ENCODE peak calls at places on chromosomes 4 and X, in seven cellular contexts. G is uterus; I is K562; M is DND-41; E is spleen; T is CD8-positive, alpha-beta memory T cell; W is psoas muscle. N is an unnamed sample. For H3K4me1, the result is how much of the 10 kb centered on the place peaks cover.

GRCh38 chr4:74768857-74769525 is 25.3 kb downstream of the BTC start:
- DNase-seq in G (no peak), I (no peak), M (no peak), E (no peak), T (no peak), W (no peak), N (no peak)

GRCh38 chrX:47587906-47588735 is 5.9 kb downstream of the TIMP1 start:
- DNase-seq in G (no peak), I (no peak), M (no peak), E (no peak), T (no peak), W (no peak), N (no peak)

GRCh38 chrX:51851507-51852085 is 41.8 kb upstream of the MAGED1 start:
- DNase-seq in G (no peak), I (no peak), M (no peak), E (no peak), T (no peak), W (no peak), N (no peak)

GRCh38 chrX:110561036-110561435 is 202.4 kb downstream of the RTL9 start:
- DNase-seq in G (no peak), I (no peak), M (no peak), E (no peak), T (no peak), W (no peak), N (no peak)

GRCh38 chr4:26838055-26838842 is 22.4 kb upstream of the STIM2 start:
- DNase-seq in G (no peak), I (no peak), M (no peak), E (no peak), T (no peak), W (no peak), N (no peak)

GRCh38 chr4:57866468-57867173 is 756.4 kb upstream of the IGFBP7 start:
- DNase-seq in G (no peak), I (no peak), M (no peak), E (no peak), T (no peak), W (no peak), N (no peak)

GRCh38 chr4:181330654-181331595 is 912.3 kb upstream of the TENM3 start:
- DNase-seq in G (no peak), I (no peak), M (no peak), E (no peak), T (no peak), W (no peak), N (no peak)

GRCh38 chr4:39609454-39609911 is 29.2 kb downstream of the SMIM14 start:
- DNase-seq in G (no peak), I (no peak), M (no peak), E (no peak), T (no peak), W (no peak), N (no peak)

GRCh38 chrX:1035206-1035605 is 177.2 kb downstream of the CRLF2 start:
- DNase-seq in G (no peak), I (no peak), M (no peak), E (peak), T (no peak), W (no peak), N (no peak)

GRCh38 chrX:148588649-148589310 is 88.4 kb downstream of the AFF2 start:
- DNase-seq in G (no peak), I (no peak), M (no peak), E (no peak), T (no peak), W (no peak), N (no peak)

GRCh38 chr4:137156054-137156453 is 376.2 kb downstream of the PCDH18 start:
- DNase-seq in G (no peak), I (no peak), M (no peak), E (no peak), T (no peak), W (no peak), N (no peak)

GRCh38 chr4:181966084-181966483 is 277.1 kb upstream of the TENM3 start:
- DNase-seq in G (no peak), I (no peak), M (no peak), E (no peak), T (no peak), W (no peak), N (no peak)

GRCh38 chr4:7861440-7861881 is 78.2 kb downstream of the AFAP1 start:
- DNase-seq in G (no peak), I (no peak), M (no peak), E (no peak), T (no peak), W (no peak), N (no peak)

GRCh38 chr4:88999392-88999791 is 57.6 kb downstream of the FAM13A start:
- DNase-seq in G (no peak), I (no peak), M (no peak), E (no peak), T (no peak), W (no peak), N (no peak)

GRCh38 chr4:42906906-42907774 is 14.6 kb downstream of the GRXCR1 start:
- DNase-seq in G (no peak), I (no peak), M (no peak), E (no peak), T (no peak), W (no peak), N (no peak)

GRCh38 chr4:134628074-134628473 is 426.5 kb upstream of the PABPC4L start:
- DNase-seq in G (no peak), I (no peak), M (no peak), E (no peak), T (no peak), W (no peak), N (no peak)

GRCh38 chrX:40908026-40908425 is 172.7 kb upstream of the MED14 start:
- DNase-seq in G (no peak), I (no peak), M (no peak), E (no peak), T (no peak), W (no peak), N (no peak)

GRCh38 chr4:139977838-139978604 is 176.0 kb downstream of the MAML3 start:
- DNase-seq in G (no peak), I (no peak), M (no peak), E (no peak), T (no peak), W (no peak), N (no peak)

GRCh38 chr4:139978692-139979091 is 175.3 kb downstream of the MAML3 start:
- DNase-seq in G (no peak), I (no peak), M (peak), E (peak), T (no peak), W (no peak), N (no peak)

GRCh38 chr4:139973015-139973414 is 181.0 kb downstream of the MAML3 start:
- DNase-seq in G (no peak), I (no peak), M (no peak), E (no peak), T (no peak), W (no peak), N (no peak)

GRCh38 chr4:139973611-139974010 is 180.4 kb downstream of the MAML3 start:
- DNase-seq in G (no peak), I (no peak), M (no peak), E (no peak), T (no peak), W (no peak), N (no peak)

DNA sequence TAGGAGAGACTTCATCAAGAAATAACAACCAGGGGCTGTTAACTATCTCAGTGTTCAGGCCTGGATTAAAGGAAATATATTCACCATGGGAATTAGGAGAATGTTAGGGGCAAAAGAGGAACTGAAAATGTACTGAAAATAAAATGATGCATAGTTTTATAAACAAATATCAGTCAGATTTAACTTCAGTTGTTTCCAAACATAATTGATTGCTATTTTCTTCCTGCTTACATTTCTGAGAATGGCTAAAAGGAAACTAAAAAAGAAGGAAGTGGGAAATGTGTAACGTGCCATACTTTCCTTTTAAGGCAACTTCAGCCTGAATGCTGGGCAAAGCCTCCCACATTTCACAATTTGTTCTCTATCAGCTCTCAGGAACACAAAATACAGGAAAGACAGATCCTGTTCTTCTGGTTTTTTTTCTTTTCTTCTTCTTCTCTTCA is 178.1 kb downstream of the MAML3 start:
- DNase-seq in G (peak), I (no peak), M (no peak), E (no peak), T (no peak), W (no peak), N (no peak)
- H3K27ac ChIP-seq in G (peak), I (no peak), M (no peak), E (peak), T (no peak), W (peak), N (peak)

GRCh38 chr4:54228064-54228527 is 997 bp upstream of the PDGFRA start:
- DNase-seq in G (peak), I (peak), M (no peak), E (peak), T (no peak), W (peak), N (peak)

GRCh38 chr4:54231419-54232150 is 2.5 kb downstream of the PDGFRA start:
- DNase-seq in G (peak), I (no peak), M (no peak), E (no peak), T (no peak), W (peak), N (peak)

GRCh38 chr4:54230479-54231418 is 1.7 kb downstream of the PDGFRA start:
- DNase-seq in G (peak), I (no peak), M (no peak), E (no peak), T (no peak), W (peak), N (peak)

GRCh38 chr4:54228563-54229501 is at the start of gene PDGFRA:
- DNase-seq in G (peak), I (no peak), M (no peak), E (no peak), T (no peak), W (peak), N (no peak)

DNA sequence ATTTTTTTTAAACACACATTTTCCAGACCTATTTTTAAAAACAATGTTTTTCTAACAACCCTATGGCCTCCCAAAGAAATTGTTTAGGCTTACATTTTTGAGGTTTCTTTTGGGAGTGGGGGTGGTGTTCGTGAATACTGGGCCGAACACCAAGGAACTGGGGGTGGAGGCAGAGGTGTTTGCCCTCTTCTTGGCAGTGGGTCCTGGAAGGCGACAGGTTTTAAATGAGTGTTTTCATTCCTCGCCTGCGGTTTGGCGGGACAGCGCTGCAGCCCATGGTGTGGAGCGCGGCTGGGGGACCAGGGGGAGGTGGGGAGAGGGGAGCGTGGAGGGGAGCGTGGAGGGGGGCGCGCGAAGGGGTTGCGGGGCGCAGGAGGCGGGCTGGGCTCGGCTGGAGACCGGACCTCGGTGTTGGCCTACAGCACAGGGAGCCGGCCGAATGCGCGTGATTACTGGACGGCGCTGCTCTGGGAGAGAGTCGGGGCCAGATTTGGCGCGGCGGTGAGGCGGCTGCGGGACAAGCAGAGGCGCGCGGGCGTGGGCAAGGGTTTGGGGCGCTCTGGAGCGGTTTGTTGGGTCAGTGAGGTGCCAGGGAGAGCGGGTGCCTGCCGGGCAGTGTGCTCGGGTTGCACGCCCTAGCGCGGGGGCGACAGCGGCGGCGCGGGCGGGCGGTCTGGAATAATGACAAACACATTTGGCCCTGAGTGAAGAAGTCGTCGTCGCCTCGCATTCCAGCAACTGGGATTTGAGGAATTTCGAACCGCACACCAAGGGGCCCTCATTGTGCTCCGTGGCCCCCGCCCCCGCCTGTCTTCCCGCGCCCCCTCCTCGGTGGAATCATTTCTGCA is 762 bp downstream of the PDGFRA start:
- DNase-seq in G (no peak), I (no peak), M (no peak), E (no peak), T (no peak), W (peak), N (peak)
- H3K4me1 ChIP-seq in G (under half), I (under half), M (under half), E (half or more), T (under half), W (under half), N (under half)

GRCh38 chrX:30913556-30913955 is 24.5 kb upstream of the TAB3 start:
- DNase-seq in G (no peak), I (no peak), M (no peak), E (no peak), T (no peak), W (no peak), N (no peak)

GRCh38 chrX:30920271-30920670 is 31.2 kb upstream of the TAB3 start:
- DNase-seq in G (no peak), I (no peak), M (no peak), E (no peak), T (no peak), W (no peak), N (no peak)

GRCh38 chrX:30918480-30918879 is 29.4 kb upstream of the TAB3 start:
- DNase-seq in G (no peak), I (no peak), M (no peak), E (no peak), T (no peak), W (no peak), N (no peak)
- H3K27ac ChIP-seq in G (no peak), I (no peak), M (no peak), E (no peak), T (no peak), W (no peak), N (no peak)

GRCh38 chr4:1623390-1623789 is 60.7 kb downstream of the FAM53A start:
- DNase-seq in G (no peak), I (no peak), M (no peak), E (peak), T (no peak), W (no peak), N (no peak)
- H3K4me1 ChIP-seq in G (under half), I (under half), M (under half), E (under half), T (under half), W (under half), N (under half)

DNA sequence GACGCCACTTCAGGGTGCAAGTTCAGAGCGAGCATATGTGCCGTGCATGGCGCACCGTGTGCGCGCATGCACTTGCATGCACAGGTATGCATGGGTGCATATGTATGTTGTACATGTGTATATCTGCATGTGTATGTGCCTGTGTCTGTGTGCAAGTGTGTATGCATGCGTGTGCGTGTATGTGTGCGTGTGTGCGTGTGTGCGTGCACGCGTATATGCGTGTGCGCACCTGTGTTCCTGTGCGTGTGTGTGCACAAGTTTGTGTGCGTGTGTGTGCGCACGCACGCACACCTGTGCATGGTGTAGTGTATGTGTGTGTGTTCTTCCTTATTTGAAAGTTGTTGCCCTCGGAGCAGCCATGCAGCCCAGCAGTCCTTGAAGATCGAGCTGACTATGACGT is 76.8 kb downstream of the GPR143 start:
- DNase-seq in G (no peak), I (no peak), M (no peak), E (no peak), T (no peak), W (no peak), N (no peak)
- H3K27ac ChIP-seq in G (no peak), I (no peak), M (no peak), E (no peak), T (no peak), W (no peak), N (no peak)

GRCh38 chrX:153477901-153478300 is 7.5 kb upstream of the HAUS7 start:
- DNase-seq in G (peak), I (no peak), M (no peak), E (no peak), T (no peak), W (no peak), N (no peak)
- H3K4me1 ChIP-seq in G (under half), I (half or more), M (under half), E (under half), T (under half), W (under half), N (under half)

DNA sequence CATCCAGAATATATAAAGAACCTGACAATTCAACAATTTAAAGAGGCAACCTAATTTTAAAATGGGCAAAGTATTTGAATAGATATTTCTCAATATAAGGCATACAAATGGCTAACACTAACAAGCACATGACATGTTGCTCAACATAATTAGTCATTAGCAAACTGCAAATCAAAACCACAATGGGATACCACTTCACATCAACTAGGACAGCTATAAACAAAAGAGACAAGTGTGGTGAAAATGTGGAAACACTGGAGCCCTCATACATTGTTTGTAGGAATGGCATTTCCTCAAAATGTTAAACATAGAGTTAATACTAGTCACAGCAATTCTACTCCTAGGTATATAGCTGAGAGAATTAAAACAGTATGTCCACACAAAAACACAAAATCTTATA is 96.7 kb downstream of the CORIN start:
- DNase-seq in G (no peak), I (no peak), M (no peak), E (no peak), T (no peak), W (no peak), N (no peak)
- H3K27ac ChIP-seq in G (no peak), I (no peak), M (no peak), E (no peak), T (no peak), W (no peak), N (no peak)

DNA sequence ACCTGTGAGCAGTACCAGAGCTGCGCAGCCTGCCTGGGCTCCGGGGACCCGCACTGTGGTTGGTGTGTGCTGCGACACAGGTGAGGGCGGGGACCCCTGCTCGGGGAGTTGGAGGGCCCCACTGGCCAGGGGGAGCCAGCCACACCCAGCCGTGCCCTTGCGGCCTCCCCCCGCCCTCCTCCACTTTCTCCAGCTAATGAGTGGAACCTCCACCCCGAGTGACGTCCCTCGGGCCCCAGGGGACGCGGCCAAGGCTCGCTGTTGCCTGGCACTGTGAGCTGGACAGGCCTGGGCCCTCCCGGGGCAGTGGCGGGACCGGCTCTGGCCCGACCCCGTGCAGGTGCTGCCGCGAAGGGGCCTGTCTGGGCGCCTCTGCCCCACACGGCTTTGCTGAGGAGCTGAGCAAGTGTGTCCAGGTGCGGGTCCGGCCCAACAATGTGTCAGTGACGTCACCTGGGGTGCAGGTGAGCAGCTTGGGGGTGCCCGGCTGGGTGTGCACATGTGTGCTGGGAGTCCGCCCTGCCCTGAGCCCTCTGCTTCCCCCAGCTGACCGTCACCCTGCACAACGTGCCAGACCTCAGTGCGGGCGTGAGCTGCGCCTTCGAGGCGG is 5.6 kb downstream of the PLXNA3 start:
- DNase-seq in G (no peak), I (no peak), M (no peak), E (no peak), T (no peak), W (no peak), N (no peak)
- H3K4me1 ChIP-seq in G (under half), I (under half), M (under half), E (under half), T (under half), W (under half), N (under half)

DNA sequence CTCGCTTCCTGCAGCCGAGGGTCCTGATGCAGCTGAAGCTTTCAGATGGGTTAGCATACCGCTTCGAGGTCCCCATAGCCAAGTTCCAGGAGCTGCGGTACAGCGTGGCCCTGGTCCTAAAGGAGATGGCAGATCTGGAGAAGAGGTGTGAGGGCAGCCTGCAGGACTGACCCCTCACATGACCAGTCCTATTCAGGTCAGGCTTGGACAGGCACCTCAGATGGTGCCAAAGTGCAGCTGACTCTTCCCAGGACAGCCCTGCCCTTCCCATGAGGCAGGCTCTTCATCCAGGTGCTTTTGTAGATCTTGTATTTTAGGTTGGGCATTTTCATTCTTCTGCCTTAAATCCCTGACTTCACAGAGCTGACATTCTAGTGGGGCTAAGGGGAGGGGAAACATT is 15.1 kb downstream of the LNX1 start:
- DNase-seq in G (no peak), I (no peak), M (no peak), E (no peak), T (no peak), W (no peak), N (no peak)
- H3K27ac ChIP-seq in G (no peak), I (no peak), M (no peak), E (peak), T (no peak), W (no peak), N (peak)

GRCh38 chr4:146243883-146244277 is 29.5 kb downstream of the REELD1 start:
- DNase-seq in G (no peak), I (no peak), M (no peak), E (no peak), T (no peak), W (no peak), N (no peak)
- H3K4me1 ChIP-seq in G (under half), I (under half), M (under half), E (half or more), T (under half), W (under half), N (under half)

N was measured in right lobe of liver.